ENCODE peak calls at places on chromosomes 16 and 17, in ten cellular contexts. Y is T47D; F is HFF-Myc; N is GF-D8; O is upper lobe of right lung; V is T-helper 1 cell; A is CD4-positive, alpha-beta T cell; D is cardiac muscle cell; H is stimulated activated naive CD4-positive, alpha-beta T cell; L is memory B cell. W is an unnamed sample.

GRCh38 chr17:19573075-19573474 is 39.4 kb downstream of the SLC47A1 start:
- DNase-seq in V (no peak), O (no peak), F (no peak), Y (no peak), D (no peak), L (no peak), H (no peak), A (no peak), N (no peak), W (no peak)

GRCh38 chr16:88320947-88321634 is 61.7 kb upstream of the ZNF469 start:
- DNase-seq in H (no peak), V (no peak), O (no peak), Y (no peak), A (no peak), F (no peak), N (no peak), D (no peak), L (no peak), W (no peak)

GRCh38 chr16:59886021-59886420 is 1151.9 kb upstream of the GOT2 start:
- DNase-seq in A (no peak), O (no peak), L (no peak), V (no peak), Y (no peak), F (peak; percentile 90), N (no peak), D (no peak), H (no peak), W (no peak)

GRCh38 chr17:80455328-80455710 is 21.1 kb downstream of the NPTX1 start:
- DNase-seq in A (peak; percentile 13), D (peak; percentile 71), H (no peak), N (no peak), F (no peak), Y (peak; percentile 85), O (no peak), V (no peak), L (no peak), W (no peak)

GRCh38 chr17:7380321-7380720 is 568 bp upstream of the TNK1 start:
- DNase-seq in N (no peak), D (no peak), Y (no peak), L (no peak), O (peak; percentile 72), V (no peak), H (no peak), A (no peak), F (no peak), W (no peak)

GRCh38 chr17:63698381-63698885 is 1.5 kb downstream of the LIMD2 start:
- DNase-seq in H (peak; percentile 72), O (no peak), L (no peak), N (no peak), F (no peak), D (no peak), Y (no peak), V (no peak), A (no peak), W (no peak)

GRCh38 chr16:57882206-57882605 is 79.9 kb upstream of the KIFC3 start:
- DNase-seq in O (no peak), A (no peak), D (no peak), L (no peak), V (no peak), Y (no peak), F (no peak), H (no peak), N (no peak), W (no peak)

GRCh38 chr17:4327638-4328037 is 38.8 kb downstream of the UBE2G1 start:
- DNase-seq in L (no peak), O (no peak), F (peak; percentile 26), A (no peak), V (no peak), Y (no peak), N (no peak), H (no peak), D (no peak), W (peak; percentile 67)

GRCh38 chr16:17391715-17392114 is 79.0 kb downstream of the XYLT1 start:
- DNase-seq in H (no peak), Y (no peak), V (no peak), N (no peak), O (no peak), D (no peak), L (no peak), F (no peak), A (no peak), W (no peak)

GRCh38 chr16:56539667-56540066 is 19.8 kb upstream of the BBS2 start:
- DNase-seq in L (no peak), H (no peak), V (no peak), O (no peak), A (no peak), D (no peak), N (no peak), F (no peak), Y (no peak), W (no peak)

GRCh38 chr17:33396818-33397217 is 103.7 kb upstream of the ASIC2 start:
- DNase-seq in V (no peak), D (no peak), F (no peak), A (no peak), L (no peak), H (no peak), N (no peak), Y (no peak), O (no peak), W (no peak)

GRCh38 chr16:48393843-48394703 is 8.9 kb upstream of the SIAH1 start:
- DNase-seq in D (no peak), L (no peak), N (no peak), A (no peak), V (no peak), O (no peak), H (no peak), Y (no peak), F (no peak), W (no peak)

GRCh38 chr17:76529224-76529642 is 8.3 kb downstream of the CYGB start:
- DNase-seq in N (no peak), Y (no peak), L (no peak), A (no peak), V (no peak), O (peak; percentile 86), F (peak; percentile 88), D (no peak), H (no peak), W (no peak)

GRCh38 chr16:54027126-54027922 is 259.3 kb downstream of the IRX3 start:
- DNase-seq in D (no peak), O (no peak), A (no peak), F (no peak), L (no peak), N (no peak), V (no peak), H (no peak), Y (no peak), W (peak; percentile 94)

GRCh38 chr16:46607529-46607928 is 13.7 kb downstream of the SHCBP1 start:
- DNase-seq in D (peak; percentile 42), V (no peak), A (no peak), L (no peak), H (peak; percentile 23), N (no peak), Y (no peak), F (no peak), O (no peak), W (no peak)

GRCh38 chr17:43676471-43676870 is 14.7 kb upstream of the MEOX1 start:
- DNase-seq in N (no peak), O (no peak), H (no peak), A (no peak), Y (no peak), L (no peak), F (no peak), V (no peak), D (no peak), W (no peak)

GRCh38 chr17:29977836-29978235 is 36.4 kb downstream of the EFCAB5 start:
- DNase-seq in A (no peak), F (no peak), O (no peak), V (no peak), Y (no peak), H (no peak), L (no peak), D (no peak), N (no peak), W (no peak)

GRCh38 chr17:51371732-51372151 is 111.4 kb downstream of the UTP18 start:
- DNase-seq in N (peak; percentile 35), Y (peak; percentile 44), O (no peak), D (peak; percentile 45), V (no peak), F (no peak), L (no peak), H (peak; percentile 67), A (peak; percentile 45), W (peak; percentile 9)

GRCh38 chr16:88686062-88686438 is 257 bp downstream of the SNAI3 start:
- DNase-seq in Y (peak; percentile 84), N (no peak), H (peak; percentile 75), A (no peak), O (peak; percentile 83), D (no peak), F (no peak), L (no peak), V (peak; percentile 39), W (no peak)

GRCh38 chr17:57086069-57086930 is 1.3 kb downstream of the AKAP1 start:
- DNase-seq in O (peak; percentile 74), N (no peak), Y (peak; percentile 66), A (peak; percentile 6), H (peak; percentile 48), V (no peak), L (peak; percentile 30), D (peak; percentile 45), F (no peak), W (no peak)

GRCh38 chr16:77732241-77732946 is 10.1 kb downstream of the NUDT7 start:
- DNase-seq in O (no peak), L (no peak), D (no peak), N (no peak), A (no peak), Y (no peak), H (no peak), V (no peak), F (no peak), W (no peak)

W was measured in HS-27A.